ENCODE peak calls at places on chromosomes 6 and 20, in six cellular contexts. One of them, this sample, is unnamed.

GRCh38 chr6:125220712-125221111 is 67.1 kb downstream of the TPD52L1 start:
- DNase-seq in Kasumi-1: no peak
- DNase-seq in EL: no peak
- DNase-seq in HEK293T: no peak
- DNase-seq in activated gamma-delta T cell treated with Interleukin-2 at 50 U/mL for 16 hours: no peak
- DNase-seq in GM12891: no peak
- DNase-seq in this sample: no peak

GRCh38 chr6:3293271-3294155 is 34.8 kb downstream of the PSMG4 start:
- DNase-seq in activated gamma-delta T cell treated with Interleukin-2 at 50 U/mL for 16 hours: no peak
- DNase-seq in GM12891: no peak
- DNase-seq in EL: no peak
- DNase-seq in HEK293T: no peak
- DNase-seq in Kasumi-1: no peak
- DNase-seq in this sample: no peak

GRCh38 chr20:8213831-8214587 is 81.9 kb downstream of the PLCB1 start:
- DNase-seq in Kasumi-1: no peak
- DNase-seq in EL: no peak
- DNase-seq in GM12891: no peak
- DNase-seq in activated gamma-delta T cell treated with Interleukin-2 at 50 U/mL for 16 hours: no peak
- DNase-seq in HEK293T: no peak
- DNase-seq in this sample: no peak

GRCh38 chr20:31746068-31746878 is 7.2 kb downstream of the TPX2 start:
- DNase-seq in EL: no peak
- DNase-seq in Kasumi-1: no peak
- DNase-seq in HEK293T: no peak
- DNase-seq in activated gamma-delta T cell treated with Interleukin-2 at 50 U/mL for 16 hours: no peak
- DNase-seq in GM12891: no peak
- DNase-seq in this sample: no peak

GRCh38 chr20:47126709-47127108 is 229.8 kb downstream of the ZMYND8 start:
- DNase-seq in EL: peak; percentile 83
- DNase-seq in activated gamma-delta T cell treated with Interleukin-2 at 50 U/mL for 16 hours: no peak
- DNase-seq in GM12891: no peak
- DNase-seq in Kasumi-1: no peak
- DNase-seq in HEK293T: no peak
- DNase-seq in this sample: no peak

GRCh38 chr6:52993461-52993860 is 1.6 kb downstream of the GSTA4 start:
- DNase-seq in EL: no peak
- DNase-seq in GM12891: no peak
- DNase-seq in Kasumi-1: no peak
- DNase-seq in activated gamma-delta T cell treated with Interleukin-2 at 50 U/mL for 16 hours: no peak
- DNase-seq in HEK293T: no peak
- DNase-seq in this sample: no peak

GRCh38 chr6:159981171-159981571 is 12.3 kb downstream of the IGF2R start:
- DNase-seq in GM12891: no peak
- DNase-seq in HEK293T: no peak
- DNase-seq in activated gamma-delta T cell treated with Interleukin-2 at 50 U/mL for 16 hours: no peak
- DNase-seq in Kasumi-1: no peak
- DNase-seq in EL: no peak
- DNase-seq in this sample: no peak

GRCh38 chr6:29909995-29910394 is 32.3 kb upstream of the HLA-A start:
- DNase-seq in Kasumi-1: no peak
- DNase-seq in EL: no peak
- DNase-seq in GM12891: no peak
- DNase-seq in HEK293T: no peak
- DNase-seq in activated gamma-delta T cell treated with Interleukin-2 at 50 U/mL for 16 hours: no peak
- DNase-seq in this sample: no peak

GRCh38 chr6:465531-466348 is 74.2 kb downstream of the IRF4 start:
- DNase-seq in Kasumi-1: no peak
- DNase-seq in EL: no peak
- DNase-seq in HEK293T: no peak
- DNase-seq in GM12891: no peak
- DNase-seq in activated gamma-delta T cell treated with Interleukin-2 at 50 U/mL for 16 hours: no peak
- DNase-seq in this sample: no peak

GRCh38 chr20:21265457-21266190 is 37.5 kb upstream of the XRN2 start:
- DNase-seq in Kasumi-1: no peak
- DNase-seq in HEK293T: no peak
- DNase-seq in EL: no peak
- DNase-seq in GM12891: no peak
- DNase-seq in activated gamma-delta T cell treated with Interleukin-2 at 50 U/mL for 16 hours: no peak
- DNase-seq in this sample: no peak

GRCh38 chr6:138682722-138683521 is 90.6 kb upstream of the CCDC28A start:
- DNase-seq in HEK293T: no peak
- DNase-seq in GM12891: no peak
- DNase-seq in EL: no peak
- DNase-seq in activated gamma-delta T cell treated with Interleukin-2 at 50 U/mL for 16 hours: no peak
- DNase-seq in Kasumi-1: no peak
- DNase-seq in this sample: no peak

GRCh38 chr6:109284675-109285074 is 97.6 kb downstream of the CD164 start:
- DNase-seq in Kasumi-1: no peak
- DNase-seq in activated gamma-delta T cell treated with Interleukin-2 at 50 U/mL for 16 hours: no peak
- DNase-seq in EL: no peak
- DNase-seq in GM12891: no peak
- DNase-seq in HEK293T: no peak
- DNase-seq in this sample: no peak

GRCh38 chr6:124924333-124924759 is 37.9 kb upstream of the RNF217 start:
- DNase-seq in activated gamma-delta T cell treated with Interleukin-2 at 50 U/mL for 16 hours: no peak
- DNase-seq in Kasumi-1: no peak
- DNase-seq in HEK293T: no peak
- DNase-seq in EL: peak; percentile 59
- DNase-seq in GM12891: no peak
- DNase-seq in this sample: no peak

GRCh38 chr20:61100489-61100888 is 151.6 kb upstream of the CDH4 start:
- DNase-seq in Kasumi-1: no peak
- DNase-seq in activated gamma-delta T cell treated with Interleukin-2 at 50 U/mL for 16 hours: no peak
- DNase-seq in EL: no peak
- DNase-seq in GM12891: no peak
- DNase-seq in HEK293T: no peak
- DNase-seq in this sample: no peak

GRCh38 chr6:71294121-71294523 is 5.5 kb downstream of the OGFRL1 start:
- DNase-seq in GM12891: no peak
- DNase-seq in Kasumi-1: no peak
- DNase-seq in HEK293T: no peak
- DNase-seq in EL: peak; percentile 98
- DNase-seq in activated gamma-delta T cell treated with Interleukin-2 at 50 U/mL for 16 hours: no peak
- DNase-seq in this sample: no peak

GRCh38 chr6:25973923-25974555 is 11.4 kb downstream of the TRIM38 start:
- DNase-seq in activated gamma-delta T cell treated with Interleukin-2 at 50 U/mL for 16 hours: no peak
- DNase-seq in EL: no peak
- DNase-seq in Kasumi-1: no peak
- DNase-seq in HEK293T: no peak
- DNase-seq in GM12891: no peak
- DNase-seq in this sample: no peak

GRCh38 chr6:106666290-106667021 is 37.1 kb downstream of the QRSL1 start:
- DNase-seq in activated gamma-delta T cell treated with Interleukin-2 at 50 U/mL for 16 hours: no peak
- DNase-seq in HEK293T: no peak
- DNase-seq in Kasumi-1: peak; percentile 27
- DNase-seq in EL: no peak
- DNase-seq in GM12891: peak; percentile 26
- DNase-seq in this sample: no peak

GRCh38 chr6:112054001-112054400 is at the start of gene CCN6:
- DNase-seq in GM12891: no peak
- DNase-seq in activated gamma-delta T cell treated with Interleukin-2 at 50 U/mL for 16 hours: no peak
- DNase-seq in EL: no peak
- DNase-seq in Kasumi-1: no peak
- DNase-seq in HEK293T: no peak
- DNase-seq in this sample: no peak

GRCh38 chr6:120938164-120938875 is 396.0 kb downstream of the TBC1D32 start:
- DNase-seq in Kasumi-1: peak; percentile 22
- DNase-seq in HEK293T: no peak
- DNase-seq in GM12891: no peak
- DNase-seq in EL: no peak
- DNase-seq in activated gamma-delta T cell treated with Interleukin-2 at 50 U/mL for 16 hours: no peak
- DNase-seq in this sample: no peak

GRCh38 chr6:22892452-22892851 is 323.1 kb downstream of the HDGFL1 start:
- DNase-seq in activated gamma-delta T cell treated with Interleukin-2 at 50 U/mL for 16 hours: no peak
- DNase-seq in HEK293T: no peak
- DNase-seq in GM12891: no peak
- DNase-seq in EL: peak; percentile 95
- DNase-seq in Kasumi-1: no peak
- DNase-seq in this sample: no peak

GRCh38 chr6:148348778-148349177 is 6.1 kb downstream of the SASH1 start:
- DNase-seq in HEK293T: no peak
- DNase-seq in GM12891: no peak
- DNase-seq in activated gamma-delta T cell treated with Interleukin-2 at 50 U/mL for 16 hours: no peak
- DNase-seq in Kasumi-1: no peak
- DNase-seq in EL: no peak
- DNase-seq in this sample: no peak

This sample was measured in stimulated activated CD8-positive, alpha-beta memory T cell treated with anti-CD3 and anti-CD28 coated beads, Interleukin-7, amount 100 ng/mL, for 4 hours.